ENCODE peak calls at places on chromosomes 1 and 21, in nine cellular contexts. One of them, this sample, is unnamed.

GRCh38 chr1:71593523-71593922 is 512.7 kb upstream of the ZRANB2 start:
- DNase-seq in NCI-H510A treated with DMSO at 0.1 percent for 48 hours: no peak
- DNase-seq in tibial nerve: no peak
- DNase-seq in activated CD8-positive, alpha-beta memory T cell treated with anti-CD3 and anti-CD28 coated beads, Interleukin-2, amount 50 U/mL, for 4 hours: no peak
- DNase-seq in cerebellar cortex: no peak
- DNase-seq in WTC11: no peak
- DNase-seq in pancreas: no peak
- DNase-seq in GM20000: no peak
- DNase-seq in HT-29: peak
- DNase-seq in this sample: no peak

GRCh38 chr21:35220301-35220700 is 171.2 kb upstream of the RUNX1 start:
- DNase-seq in NCI-H510A treated with DMSO at 0.1 percent for 48 hours: no peak
- DNase-seq in tibial nerve: no peak
- DNase-seq in activated CD8-positive, alpha-beta memory T cell treated with anti-CD3 and anti-CD28 coated beads, Interleukin-2, amount 50 U/mL, for 4 hours: no peak
- DNase-seq in cerebellar cortex: no peak
- DNase-seq in WTC11: no peak
- DNase-seq in pancreas: no peak
- DNase-seq in GM20000: no peak
- DNase-seq in HT-29: no peak
- DNase-seq in this sample: no peak

GRCh38 chr1:163203561-163203960 is 845 bp upstream of the RGS5 start:
- DNase-seq in NCI-H510A treated with DMSO at 0.1 percent for 48 hours: no peak
- DNase-seq in tibial nerve: no peak
- DNase-seq in activated CD8-positive, alpha-beta memory T cell treated with anti-CD3 and anti-CD28 coated beads, Interleukin-2, amount 50 U/mL, for 4 hours: no peak
- DNase-seq in cerebellar cortex: no peak
- DNase-seq in WTC11: no peak
- DNase-seq in pancreas: no peak
- DNase-seq in GM20000: no peak
- DNase-seq in HT-29: no peak
- DNase-seq in this sample: no peak

GRCh38 chr1:161163793-161164192 is 2.4 kb upstream of the PPOX start:
- DNase-seq in NCI-H510A treated with DMSO at 0.1 percent for 48 hours: no peak
- DNase-seq in tibial nerve: no peak
- DNase-seq in activated CD8-positive, alpha-beta memory T cell treated with anti-CD3 and anti-CD28 coated beads, Interleukin-2, amount 50 U/mL, for 4 hours: no peak
- DNase-seq in cerebellar cortex: no peak
- DNase-seq in WTC11: no peak
- DNase-seq in pancreas: no peak
- DNase-seq in GM20000: no peak
- DNase-seq in HT-29: no peak
- DNase-seq in this sample: no peak

GRCh38 chr1:156502396-156502748 is 1.8 kb upstream of the MEF2D start:
- DNase-seq in NCI-H510A treated with DMSO at 0.1 percent for 48 hours: no peak
- DNase-seq in tibial nerve: no peak
- DNase-seq in activated CD8-positive, alpha-beta memory T cell treated with anti-CD3 and anti-CD28 coated beads, Interleukin-2, amount 50 U/mL, for 4 hours: no peak
- DNase-seq in cerebellar cortex: no peak
- DNase-seq in WTC11: no peak
- DNase-seq in pancreas: no peak
- DNase-seq in GM20000: no peak
- DNase-seq in HT-29: no peak
- DNase-seq in this sample: no peak

GRCh38 chr1:67355745-67356424 is 48.2 kb downstream of the IL12RB2 start:
- DNase-seq in NCI-H510A treated with DMSO at 0.1 percent for 48 hours: no peak
- DNase-seq in tibial nerve: no peak
- DNase-seq in activated CD8-positive, alpha-beta memory T cell treated with anti-CD3 and anti-CD28 coated beads, Interleukin-2, amount 50 U/mL, for 4 hours: no peak
- DNase-seq in cerebellar cortex: no peak
- DNase-seq in WTC11: no peak
- DNase-seq in pancreas: no peak
- DNase-seq in GM20000: no peak
- DNase-seq in HT-29: no peak
- DNase-seq in this sample: no peak

GRCh38 chr1:215147024-215147423 is 64.5 kb downstream of the KCNK2 start:
- DNase-seq in NCI-H510A treated with DMSO at 0.1 percent for 48 hours: no peak
- DNase-seq in tibial nerve: no peak
- DNase-seq in activated CD8-positive, alpha-beta memory T cell treated with anti-CD3 and anti-CD28 coated beads, Interleukin-2, amount 50 U/mL, for 4 hours: no peak
- DNase-seq in cerebellar cortex: no peak
- DNase-seq in WTC11: no peak
- DNase-seq in pancreas: no peak
- DNase-seq in GM20000: no peak
- DNase-seq in HT-29: no peak
- DNase-seq in this sample: no peak

GRCh38 chr1:229328598-229329362 is 14.1 kb downstream of the CCSAP start:
- DNase-seq in NCI-H510A treated with DMSO at 0.1 percent for 48 hours: no peak
- DNase-seq in tibial nerve: no peak
- DNase-seq in activated CD8-positive, alpha-beta memory T cell treated with anti-CD3 and anti-CD28 coated beads, Interleukin-2, amount 50 U/mL, for 4 hours: no peak
- DNase-seq in cerebellar cortex: no peak
- DNase-seq in WTC11: no peak
- DNase-seq in pancreas: no peak
- DNase-seq in GM20000: no peak
- DNase-seq in HT-29: no peak
- DNase-seq in this sample: no peak

GRCh38 chr1:182484531-182485257 is 34.7 kb downstream of the RGSL1 start:
- DNase-seq in NCI-H510A treated with DMSO at 0.1 percent for 48 hours: peak
- DNase-seq in tibial nerve: no peak
- DNase-seq in activated CD8-positive, alpha-beta memory T cell treated with anti-CD3 and anti-CD28 coated beads, Interleukin-2, amount 50 U/mL, for 4 hours: no peak
- DNase-seq in cerebellar cortex: no peak
- DNase-seq in WTC11: peak
- DNase-seq in pancreas: no peak
- DNase-seq in GM20000: peak
- DNase-seq in HT-29: peak
- DNase-seq in this sample: no peak

GRCh38 chr1:240030236-240030635 is 61.4 kb upstream of the FMN2 start:
- DNase-seq in NCI-H510A treated with DMSO at 0.1 percent for 48 hours: no peak
- DNase-seq in tibial nerve: no peak
- DNase-seq in activated CD8-positive, alpha-beta memory T cell treated with anti-CD3 and anti-CD28 coated beads, Interleukin-2, amount 50 U/mL, for 4 hours: no peak
- DNase-seq in cerebellar cortex: no peak
- DNase-seq in WTC11: no peak
- DNase-seq in pancreas: no peak
- DNase-seq in GM20000: no peak
- DNase-seq in HT-29: no peak
- DNase-seq in this sample: no peak

GRCh38 chr1:181152892-181153633 is 64.6 kb downstream of the IER5 start:
- DNase-seq in NCI-H510A treated with DMSO at 0.1 percent for 48 hours: no peak
- DNase-seq in tibial nerve: peak
- DNase-seq in activated CD8-positive, alpha-beta memory T cell treated with anti-CD3 and anti-CD28 coated beads, Interleukin-2, amount 50 U/mL, for 4 hours: no peak
- DNase-seq in cerebellar cortex: peak
- DNase-seq in WTC11: peak
- DNase-seq in pancreas: peak
- DNase-seq in GM20000: peak
- DNase-seq in HT-29: no peak
- DNase-seq in this sample: peak

GRCh38 chr1:40870135-40870728 is 8.1 kb upstream of the CITED4 start:
- DNase-seq in NCI-H510A treated with DMSO at 0.1 percent for 48 hours: no peak
- DNase-seq in tibial nerve: no peak
- DNase-seq in activated CD8-positive, alpha-beta memory T cell treated with anti-CD3 and anti-CD28 coated beads, Interleukin-2, amount 50 U/mL, for 4 hours: no peak
- DNase-seq in cerebellar cortex: no peak
- DNase-seq in WTC11: no peak
- DNase-seq in pancreas: no peak
- DNase-seq in GM20000: no peak
- DNase-seq in HT-29: no peak
- DNase-seq in this sample: no peak

GRCh38 chr1:29321176-29321575 is 84.9 kb downstream of the PTPRU start:
- DNase-seq in NCI-H510A treated with DMSO at 0.1 percent for 48 hours: no peak
- DNase-seq in tibial nerve: no peak
- DNase-seq in activated CD8-positive, alpha-beta memory T cell treated with anti-CD3 and anti-CD28 coated beads, Interleukin-2, amount 50 U/mL, for 4 hours: no peak
- DNase-seq in cerebellar cortex: no peak
- DNase-seq in WTC11: no peak
- DNase-seq in pancreas: no peak
- DNase-seq in GM20000: no peak
- DNase-seq in HT-29: no peak
- DNase-seq in this sample: no peak

GRCh38 chr1:184973308-184974085 is 811 bp downstream of the NIBAN1 start:
- DNase-seq in NCI-H510A treated with DMSO at 0.1 percent for 48 hours: peak
- DNase-seq in tibial nerve: peak
- DNase-seq in activated CD8-positive, alpha-beta memory T cell treated with anti-CD3 and anti-CD28 coated beads, Interleukin-2, amount 50 U/mL, for 4 hours: peak
- DNase-seq in cerebellar cortex: peak
- DNase-seq in WTC11: peak
- DNase-seq in pancreas: peak
- DNase-seq in GM20000: peak
- DNase-seq in HT-29: peak
- DNase-seq in this sample: peak

GRCh38 chr1:52937433-52938065 is 10.5 kb downstream of the SCP2 start:
- DNase-seq in NCI-H510A treated with DMSO at 0.1 percent for 48 hours: no peak
- DNase-seq in tibial nerve: no peak
- DNase-seq in activated CD8-positive, alpha-beta memory T cell treated with anti-CD3 and anti-CD28 coated beads, Interleukin-2, amount 50 U/mL, for 4 hours: no peak
- DNase-seq in cerebellar cortex: no peak
- DNase-seq in WTC11: no peak
- DNase-seq in pancreas: no peak
- DNase-seq in GM20000: no peak
- DNase-seq in HT-29: no peak
- DNase-seq in this sample: no peak

GRCh38 chr1:226990133-226990716 is 50.1 kb downstream of the COQ8A start:
- DNase-seq in NCI-H510A treated with DMSO at 0.1 percent for 48 hours: no peak
- DNase-seq in tibial nerve: no peak
- DNase-seq in activated CD8-positive, alpha-beta memory T cell treated with anti-CD3 and anti-CD28 coated beads, Interleukin-2, amount 50 U/mL, for 4 hours: peak
- DNase-seq in cerebellar cortex: no peak
- DNase-seq in WTC11: no peak
- DNase-seq in pancreas: peak
- DNase-seq in GM20000: peak
- DNase-seq in HT-29: no peak
- DNase-seq in this sample: no peak

GRCh38 chr1:175742790-175743459 is 470 bp downstream of the TNR start:
- DNase-seq in NCI-H510A treated with DMSO at 0.1 percent for 48 hours: no peak
- DNase-seq in tibial nerve: no peak
- DNase-seq in activated CD8-positive, alpha-beta memory T cell treated with anti-CD3 and anti-CD28 coated beads, Interleukin-2, amount 50 U/mL, for 4 hours: no peak
- DNase-seq in cerebellar cortex: peak
- DNase-seq in WTC11: peak
- DNase-seq in pancreas: no peak
- DNase-seq in GM20000: peak
- DNase-seq in HT-29: peak
- DNase-seq in this sample: no peak

GRCh38 chr1:93845554-93846150 is 33.4 kb downstream of the DNTTIP2 start:
- DNase-seq in NCI-H510A treated with DMSO at 0.1 percent for 48 hours: peak
- DNase-seq in tibial nerve: no peak
- DNase-seq in activated CD8-positive, alpha-beta memory T cell treated with anti-CD3 and anti-CD28 coated beads, Interleukin-2, amount 50 U/mL, for 4 hours: no peak
- DNase-seq in cerebellar cortex: no peak
- DNase-seq in WTC11: peak
- DNase-seq in pancreas: no peak
- DNase-seq in GM20000: no peak
- DNase-seq in HT-29: no peak
- DNase-seq in this sample: no peak

GRCh38 chr21:43323244-43324005 is 103.5 kb downstream of the SIK1 start:
- DNase-seq in NCI-H510A treated with DMSO at 0.1 percent for 48 hours: no peak
- DNase-seq in tibial nerve: no peak
- DNase-seq in activated CD8-positive, alpha-beta memory T cell treated with anti-CD3 and anti-CD28 coated beads, Interleukin-2, amount 50 U/mL, for 4 hours: no peak
- DNase-seq in cerebellar cortex: peak
- DNase-seq in WTC11: no peak
- DNase-seq in pancreas: peak
- DNase-seq in GM20000: no peak
- DNase-seq in HT-29: no peak
- DNase-seq in this sample: peak

GRCh38 chr1:50060279-50060678 is 36.5 kb upstream of the AGBL4 start:
- DNase-seq in NCI-H510A treated with DMSO at 0.1 percent for 48 hours: peak
- DNase-seq in tibial nerve: no peak
- DNase-seq in activated CD8-positive, alpha-beta memory T cell treated with anti-CD3 and anti-CD28 coated beads, Interleukin-2, amount 50 U/mL, for 4 hours: no peak
- DNase-seq in cerebellar cortex: no peak
- DNase-seq in WTC11: no peak
- DNase-seq in pancreas: no peak
- DNase-seq in GM20000: no peak
- DNase-seq in HT-29: peak
- DNase-seq in this sample: no peak

GRCh38 chr1:112794654-112795239 is 79.6 kb upstream of the PPM1J start:
- DNase-seq in NCI-H510A treated with DMSO at 0.1 percent for 48 hours: no peak
- DNase-seq in tibial nerve: no peak
- DNase-seq in activated CD8-positive, alpha-beta memory T cell treated with anti-CD3 and anti-CD28 coated beads, Interleukin-2, amount 50 U/mL, for 4 hours: no peak
- DNase-seq in cerebellar cortex: no peak
- DNase-seq in WTC11: no peak
- DNase-seq in pancreas: no peak
- DNase-seq in GM20000: no peak
- DNase-seq in HT-29: no peak
- DNase-seq in this sample: no peak

GRCh38 chr1:232641507-232641906 is 11.6 kb upstream of the SIPA1L2 start:
- DNase-seq in NCI-H510A treated with DMSO at 0.1 percent for 48 hours: no peak
- DNase-seq in tibial nerve: no peak
- DNase-seq in activated CD8-positive, alpha-beta memory T cell treated with anti-CD3 and anti-CD28 coated beads, Interleukin-2, amount 50 U/mL, for 4 hours: no peak
- DNase-seq in cerebellar cortex: no peak
- DNase-seq in WTC11: no peak
- DNase-seq in pancreas: no peak
- DNase-seq in GM20000: no peak
- DNase-seq in HT-29: no peak
- DNase-seq in this sample: no peak

GRCh38 chr1:164591858-164592257 is 32.9 kb downstream of the PBX1 start:
- DNase-seq in NCI-H510A treated with DMSO at 0.1 percent for 48 hours: no peak
- DNase-seq in tibial nerve: no peak
- DNase-seq in activated CD8-positive, alpha-beta memory T cell treated with anti-CD3 and anti-CD28 coated beads, Interleukin-2, amount 50 U/mL, for 4 hours: no peak
- DNase-seq in cerebellar cortex: no peak
- DNase-seq in WTC11: no peak
- DNase-seq in pancreas: no peak
- DNase-seq in GM20000: no peak
- DNase-seq in HT-29: no peak
- DNase-seq in this sample: no peak

GRCh38 chr1:231734417-231734816 is 107.8 kb downstream of the DISC1 start:
- DNase-seq in NCI-H510A treated with DMSO at 0.1 percent for 48 hours: no peak
- DNase-seq in tibial nerve: no peak
- DNase-seq in activated CD8-positive, alpha-beta memory T cell treated with anti-CD3 and anti-CD28 coated beads, Interleukin-2, amount 50 U/mL, for 4 hours: no peak
- DNase-seq in cerebellar cortex: no peak
- DNase-seq in WTC11: no peak
- DNase-seq in pancreas: no peak
- DNase-seq in GM20000: no peak
- DNase-seq in HT-29: no peak
- DNase-seq in this sample: no peak

GRCh38 chr1:227306689-227307088 is 11.6 kb downstream of the CDC42BPA start:
- DNase-seq in NCI-H510A treated with DMSO at 0.1 percent for 48 hours: no peak
- DNase-seq in tibial nerve: no peak
- DNase-seq in activated CD8-positive, alpha-beta memory T cell treated with anti-CD3 and anti-CD28 coated beads, Interleukin-2, amount 50 U/mL, for 4 hours: no peak
- DNase-seq in cerebellar cortex: no peak
- DNase-seq in WTC11: no peak
- DNase-seq in pancreas: no peak
- DNase-seq in GM20000: no peak
- DNase-seq in HT-29: no peak
- DNase-seq in this sample: no peak

GRCh38 chr21:34197561-34197960 is 124.2 kb downstream of the MRPS6 start:
- DNase-seq in NCI-H510A treated with DMSO at 0.1 percent for 48 hours: no peak
- DNase-seq in tibial nerve: no peak
- DNase-seq in activated CD8-positive, alpha-beta memory T cell treated with anti-CD3 and anti-CD28 coated beads, Interleukin-2, amount 50 U/mL, for 4 hours: no peak
- DNase-seq in cerebellar cortex: no peak
- DNase-seq in WTC11: no peak
- DNase-seq in pancreas: no peak
- DNase-seq in GM20000: no peak
- DNase-seq in HT-29: no peak
- DNase-seq in this sample: no peak

GRCh38 chr21:34881894-34882371 is 167.2 kb downstream of the RUNX1 start:
- DNase-seq in NCI-H510A treated with DMSO at 0.1 percent for 48 hours: no peak
- DNase-seq in tibial nerve: no peak
- DNase-seq in activated CD8-positive, alpha-beta memory T cell treated with anti-CD3 and anti-CD28 coated beads, Interleukin-2, amount 50 U/mL, for 4 hours: no peak
- DNase-seq in cerebellar cortex: no peak
- DNase-seq in WTC11: no peak
- DNase-seq in pancreas: no peak
- DNase-seq in GM20000: no peak
- DNase-seq in HT-29: peak
- DNase-seq in this sample: no peak

GRCh38 chr21:21921410-21922232 is 923.4 kb downstream of the NCAM2 start:
- DNase-seq in NCI-H510A treated with DMSO at 0.1 percent for 48 hours: peak
- DNase-seq in tibial nerve: no peak
- DNase-seq in activated CD8-positive, alpha-beta memory T cell treated with anti-CD3 and anti-CD28 coated beads, Interleukin-2, amount 50 U/mL, for 4 hours: no peak
- DNase-seq in cerebellar cortex: peak
- DNase-seq in WTC11: no peak
- DNase-seq in pancreas: no peak
- DNase-seq in GM20000: no peak
- DNase-seq in HT-29: peak
- DNase-seq in this sample: no peak

This sample was measured in lung.